ENCODE peak calls at places on chromosomes 16 and 17, in four cellular contexts. P is A549, Q is right lobe of liver, K is mammary epithelial cell. R is an unnamed sample.

GRCh38 chr16:524274-525011 is 3.1 kb upstream of the CAPN15 start:
- DNase-seq in K (no peak), Q (no peak), P (no peak), R (no peak)

GRCh38 chr17:60244656-60245055 is 94.9 kb downstream of the CA4 start:
- DNase-seq in Q (no peak), K (no peak), P (no peak), R (no peak)

GRCh38 chr17:29835438-29836351 is 94.3 kb downstream of the SSH2 start:
- DNase-seq in P (peak), Q (no peak), K (no peak), R (no peak)

GRCh38 chr16:76729525-76729924 is 452.3 kb downstream of the CNTNAP4 start:
- DNase-seq in K (peak), P (no peak), Q (no peak), R (no peak)

GRCh38 chr16:58655215-58655596 is 25.6 kb upstream of the CNOT1 start:
- DNase-seq in Q (no peak), P (no peak), K (no peak), R (no peak)

GRCh38 chr16:88781140-88782077 is 3.6 kb downstream of the PIEZO1 start:
- DNase-seq in P (no peak), K (no peak), Q (no peak), R (no peak)

GRCh38 chr17:81403040-81403467 is 7.8 kb downstream of the BAHCC1 start:
- DNase-seq in P (no peak), Q (no peak), K (no peak), R (no peak)

GRCh38 chr16:2756288-2757015 is 4.0 kb downstream of the SRRM2 start:
- DNase-seq in Q (peak), P (no peak), K (no peak), R (no peak)

GRCh38 chr17:27340990-27341595 is 47.2 kb downstream of the WSB1 start:
- DNase-seq in Q (no peak), P (no peak), K (no peak), R (no peak)

GRCh38 chr16:17412221-17412620 is 58.5 kb downstream of the XYLT1 start:
- DNase-seq in Q (no peak), P (no peak), K (no peak), R (no peak)

GRCh38 chr16:14088155-14088753 is 17.1 kb downstream of the MRTFB start:
- DNase-seq in K (no peak), P (no peak), Q (no peak), R (no peak)

GRCh38 chr16:69465083-69465721 is 40.8 kb downstream of the CYB5B start:
- DNase-seq in P (peak), Q (no peak), K (no peak), R (no peak)

GRCh38 chr17:57994436-57994835 is 6.4 kb upstream of the VEZF1 start:
- DNase-seq in P (no peak), K (no peak), Q (no peak), R (no peak)

GRCh38 chr16:3879258-3879886 is 1.1 kb downstream of the CREBBP start:
- DNase-seq in Q (peak), P (no peak), K (no peak), R (no peak)

GRCh38 chr16:49354101-49354500 is 19.5 kb upstream of the C16orf78 start:
- DNase-seq in Q (no peak), K (no peak), P (no peak), R (no peak)

GRCh38 chr17:20896153-20896649 is 146.6 kb downstream of the USP22 start:
- DNase-seq in K (peak), Q (no peak), P (peak), R (peak)

GRCh38 chr16:88088161-88088581 is 136.9 kb downstream of the BANP start:
- DNase-seq in P (no peak), K (no peak), Q (no peak), R (no peak)

GRCh38 chr17:66695098-66695497 is 139.8 kb upstream of the CACNG5 start:
- DNase-seq in K (no peak), P (no peak), Q (no peak), R (no peak)

GRCh38 chr17:57747221-57748017 is 2.3 kb upstream of the CCDC182 start:
- DNase-seq in Q (no peak), P (peak), K (peak), R (peak)

GRCh38 chr17:83124871-83125514 is 45.6 kb downstream of the METRNL start:
- DNase-seq in Q (peak), P (no peak), K (no peak), R (peak)

GRCh38 chr16:27795992-27796614 is 246.2 kb downstream of the KATNIP start:
- DNase-seq in K (peak), Q (no peak), P (peak), R (no peak)

GRCh38 chr16:81175325-81175891 is 63.1 kb upstream of the BCO1 start:
- DNase-seq in K (peak), P (peak), Q (no peak), R (no peak)

GRCh38 chr16:25010542-25010941 is 4.6 kb downstream of the ARHGAP17 start:
- DNase-seq in Q (no peak), P (no peak), K (no peak), R (no peak)

GRCh38 chr16:69190598-69190997 is 3.6 kb downstream of the SNTB2 start:
- DNase-seq in P (no peak), K (no peak), Q (no peak), R (no peak)

GRCh38 chr16:1089822-1090619 is 6.0 kb downstream of the C1QTNF8 start:
- DNase-seq in Q (peak), K (no peak), P (peak), R (no peak)

GRCh38 chr17:74750327-74751069 is 2.1 kb downstream of the NHERF1 start:
- DNase-seq in Q (peak), P (no peak), K (no peak), R (peak)

GRCh38 chr17:41301916-41302901 is at the start of gene KRTAP29-1:
- DNase-seq in P (no peak), Q (no peak), K (no peak), R (no peak)

GRCh38 chr16:89667633-89668032 is 10.0 kb downstream of the SPATA33 start:
- DNase-seq in P (no peak), Q (no peak), K (no peak), R (no peak)

GRCh38 chr17:67637901-67638641 is 79.7 kb upstream of the NOL11 start:
- DNase-seq in Q (no peak), P (no peak), K (peak), R (no peak)

GRCh38 chr16:86737083-86737482 is 158.7 kb downstream of the FOXL1 start:
- DNase-seq in Q (no peak), K (no peak), P (no peak), R (no peak)

GRCh38 chr16:85190572-85190971 is 78.3 kb upstream of the CIBAR2 start:
- DNase-seq in K (no peak), P (no peak), Q (no peak), R (no peak)

GRCh38 chr17:416293-417206 is 63.9 kb upstream of the RPH3AL start:
- DNase-seq in P (no peak), K (no peak), Q (no peak), R (no peak)

GRCh38 chr17:45224671-45225050 is 3.0 kb downstream of the FMNL1 start:
- DNase-seq in Q (no peak), K (no peak), P (no peak), R (no peak)

GRCh38 chr17:2023692-2024571 is 1.2 kb downstream of the RTN4RL1 start:
- DNase-seq in K (peak), Q (peak), P (peak), R (peak)

GRCh38 chr17:62627219-62627903 is at the start of gene MRC2:
- DNase-seq in Q (no peak), P (peak), K (peak), R (peak)
- H3K27ac ChIP-seq in Q (peak), P (peak), K (peak), R (peak)

GRCh38 chr17:76556759-76557367 is 17.0 kb downstream of the PRCD start:
- DNase-seq in P (peak), Q (no peak), K (peak), R (no peak)
- H3K27ac ChIP-seq in P (peak), Q (peak), K (peak), R (peak)

DNA sequence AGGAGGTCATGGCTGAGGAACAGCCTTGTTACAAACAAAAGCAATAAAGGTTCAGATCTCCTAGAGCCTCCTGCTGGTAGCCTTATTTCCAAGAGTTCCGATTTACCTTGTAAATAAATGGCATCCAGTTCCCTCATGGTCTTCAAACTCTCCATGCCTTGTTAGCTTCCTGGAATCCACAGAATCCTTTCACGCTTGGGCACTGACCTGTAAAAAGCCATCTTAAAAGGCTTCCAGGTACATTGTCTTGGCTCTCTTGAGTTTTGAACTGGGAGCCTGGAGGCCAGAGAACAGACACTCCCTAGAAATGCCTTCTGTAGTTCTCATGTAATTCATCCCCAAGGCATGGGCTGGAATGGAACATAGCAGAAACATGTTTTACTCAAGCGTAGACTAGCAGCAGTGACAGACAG is 207.9 kb downstream of the SNX29 start:
- DNase-seq in P (no peak), K (peak), Q (no peak), R (no peak)
- H3K27ac ChIP-seq in P (no peak), K (no peak), Q (no peak), R (no peak)

GRCh38 chr17:76353004-76353598 is 615 bp downstream of the PRPSAP1 start:
- DNase-seq in K (peak), P (no peak), Q (peak), R (no peak)

GRCh38 chr17:76354317-76354729 is 607 bp upstream of the PRPSAP1 start:
- DNase-seq in K (no peak), P (no peak), Q (no peak), R (no peak)

GRCh38 chr17:76351526-76352071 is 2.1 kb downstream of the PRPSAP1 start:
- DNase-seq in K (no peak), Q (no peak), P (no peak), R (no peak)

GRCh38 chr17:76354747-76355310 is 1.1 kb upstream of the PRPSAP1 start:
- DNase-seq in K (no peak), P (peak), Q (no peak), R (no peak)

DNA sequence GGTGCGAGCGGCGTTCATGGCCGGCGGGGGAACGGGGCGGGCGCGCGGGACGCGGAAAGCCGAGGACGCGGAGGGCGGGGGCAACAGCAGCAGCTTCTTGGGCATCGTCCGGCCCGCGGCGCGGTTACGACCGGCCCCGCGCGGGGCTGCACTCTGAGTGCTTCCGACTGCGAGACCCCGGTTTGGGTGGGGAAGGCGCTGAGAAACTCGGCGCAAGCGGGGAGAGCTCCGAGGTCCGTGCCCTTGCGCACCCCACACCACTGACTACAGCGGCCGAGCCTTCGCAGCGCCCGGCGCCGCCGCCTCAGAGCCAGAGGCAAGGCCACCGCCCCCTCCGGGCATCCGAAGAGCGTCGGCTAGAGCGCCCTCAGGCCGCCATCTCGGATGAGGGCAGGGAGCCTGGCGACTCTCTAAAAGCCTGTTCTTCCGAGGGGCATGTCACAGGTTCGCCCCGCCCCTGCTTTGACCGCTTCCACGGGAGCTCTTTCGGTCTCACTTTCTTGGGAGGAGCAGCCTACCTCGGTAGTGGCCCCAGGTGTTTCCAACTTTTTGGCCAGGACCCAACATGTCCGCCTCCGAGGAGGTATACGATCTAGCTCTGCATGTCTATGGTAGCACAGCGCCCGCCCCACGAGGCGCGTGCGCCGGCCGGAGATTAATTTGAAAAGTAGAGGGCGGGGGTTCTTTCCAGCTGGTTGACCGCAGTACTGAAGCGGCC is at the start of gene PRPSAP1:
- DNase-seq in P (peak), K (peak), Q (peak), R (peak)
- H3K27ac ChIP-seq in P (peak), K (peak), Q (peak), R (peak)

R was measured in caudate nucleus.